ENCODE peak calls at places on chromosome 11, in five cellular contexts. G is lung; W is pulmonary artery endothelial cell; E is stimulated activated CD4-positive, alpha-beta T cell treated with anti-CD3 and anti-CD28 coated beads, Interleukin-1b, Interleukin-23, amount 100 ng/mL, for 48 hours; S is HS-5. Z is an unnamed sample.
A peak's percentile ranks its signal among the peaks of the same experiment; 100 is the strongest.

GRCh38 chr11:898160-898517 is 12.5 kb downstream of the CHID1 start:
- DNase-seq in G (no peak), W (no peak), E (no peak), S (no peak), Z (no peak)

GRCh38 chr11:22703040-22703439 is 36.6 kb downstream of the GAS2 start:
- DNase-seq in G (no peak), W (peak; percentile 72), E (peak; percentile 31), S (peak; percentile 65), Z (no peak)

GRCh38 chr11:114174712-114175495 is 115.4 kb downstream of the ZBTB16 start:
- DNase-seq in G (no peak), W (no peak), E (no peak), S (no peak), Z (no peak)

GRCh38 chr11:44877908-44878459 is 72.7 kb downstream of the TP53I11 start:
- DNase-seq in G (no peak), W (no peak), E (no peak), S (no peak), Z (no peak)

GRCh38 chr11:1841511-1842148 is 2.8 kb downstream of the TNNI2 start:
- DNase-seq in G (no peak), W (no peak), E (no peak), S (no peak), Z (no peak)

GRCh38 chr11:64000026-64000739 is 13.9 kb downstream of the OTUB1 start:
- DNase-seq in G (no peak), W (peak; percentile 22), E (peak; percentile 66), S (no peak), Z (peak; percentile 72)

GRCh38 chr11:77094841-77095365 is 7.7 kb upstream of the OMP start:
- DNase-seq in G (no peak), W (no peak), E (no peak), S (no peak), Z (no peak)

GRCh38 chr11:74543991-74544390 is 48.4 kb upstream of the POLD3 start:
- DNase-seq in G (peak; percentile 34), W (no peak), E (no peak), S (no peak), Z (no peak)

GRCh38 chr11:68843703-68844312 is 2.1 kb upstream of the CPT1A start:
- DNase-seq in G (peak; percentile 89), W (no peak), E (peak; percentile 80), S (no peak), Z (peak; percentile 79)

GRCh38 chr11:65219930-65220213 is 38.1 kb downstream of the CAPN1 start:
- DNase-seq in G (no peak), W (no peak), E (no peak), S (no peak), Z (no peak)

GRCh38 chr11:111571829-111572501 is 30.3 kb upstream of the SIK2 start:
- DNase-seq in G (no peak), W (no peak), E (no peak), S (no peak), Z (no peak)

GRCh38 chr11:110486176-110486575 is 56.4 kb downstream of the FDX1 start:
- DNase-seq in G (no peak), W (no peak), E (no peak), S (no peak), Z (no peak)

GRCh38 chr11:31927982-31928381 is 116.9 kb upstream of the PAX6 start:
- DNase-seq in G (no peak), W (no peak), E (no peak), S (no peak), Z (no peak)

GRCh38 chr11:109865558-109866186 is 227.5 kb upstream of the ZC3H12C start:
- DNase-seq in G (no peak), W (no peak), E (no peak), S (no peak), Z (no peak)

GRCh38 chr11:75602916-75603315 is 40.9 kb downstream of the SERPINH1 start:
- DNase-seq in G (no peak), W (no peak), E (no peak), S (no peak), Z (no peak)